ENCODE peak calls at places on chromosome 3, in eight cellular contexts. K is GM20000, E is fibroblast of mammary gland, X is upper lobe of right lung, O is WTC11, P is fibroblast of pulmonary artery, S is transverse colon, Z is cardiac fibroblast. D is an unnamed sample.

GRCh38 chr3:193225726-193226125 is 15.3 kb upstream of the PLAAT1 start:
- DNase-seq in X (no peak), O (no peak), E (no peak), P (no peak), Z (no peak), S (no peak), K (no peak), D (no peak)

GRCh38 chr3:13072239-13073041 is 789 bp downstream of the IQSEC1 start:
- DNase-seq in Z (no peak), P (no peak), S (peak), X (no peak), E (no peak), O (peak), K (peak), D (no peak)

GRCh38 chr3:152331018-152331541 is 62.4 kb downstream of the MBNL1 start:
- DNase-seq in P (peak), X (no peak), E (peak), K (no peak), Z (peak), O (no peak), S (no peak), D (peak)

GRCh38 chr3:144162042-144162441 is 190.4 kb downstream of the DIPK2A start:
- DNase-seq in O (no peak), Z (peak), K (no peak), X (no peak), E (peak), P (peak), S (no peak), D (no peak)

GRCh38 chr3:102471001-102471400 is 36.2 kb downstream of the ZPLD1 start:
- DNase-seq in E (no peak), S (no peak), K (no peak), Z (no peak), P (no peak), X (no peak), O (peak), D (no peak)

GRCh38 chr3:107857854-107858253 is 233.0 kb downstream of the CD47 start:
- DNase-seq in X (no peak), K (no peak), O (no peak), P (no peak), E (no peak), Z (no peak), S (no peak), D (no peak)

GRCh38 chr3:114035896-114036295 is 20.4 kb downstream of the CCDC191 start:
- DNase-seq in E (peak), K (no peak), X (no peak), S (no peak), O (no peak), P (no peak), Z (no peak), D (no peak)

GRCh38 chr3:106425021-106425420 is 556.2 kb upstream of the CBLB start:
- DNase-seq in O (no peak), K (no peak), X (no peak), P (peak), Z (peak), E (peak), S (no peak), D (peak)

GRCh38 chr3:150302246-150302645 is 105.9 kb upstream of the TSC22D2 start:
- DNase-seq in X (no peak), K (no peak), E (no peak), S (no peak), O (no peak), Z (no peak), P (no peak), D (no peak)

GRCh38 chr3:40179016-40179415 is 130.5 kb upstream of the EIF1B start:
- DNase-seq in P (peak), K (peak), E (peak), S (peak), Z (peak), X (peak), O (peak), D (peak)

GRCh38 chr3:535566-536416 is 339.2 kb downstream of the CHL1 start:
- DNase-seq in K (no peak), Z (peak), P (peak), O (no peak), E (peak), S (peak), X (peak), D (no peak)

GRCh38 chr3:88059380-88060160 is 515 bp downstream of the ZNF654 start:
- DNase-seq in P (no peak), Z (peak), O (no peak), E (no peak), S (peak), X (no peak), K (peak), D (no peak)

GRCh38 chr3:161851941-161852566 is 355.4 kb downstream of the OTOL1 start:
- DNase-seq in K (peak), X (peak), E (peak), Z (peak), O (peak), P (peak), S (peak), D (peak)

GRCh38 chr3:139319428-139320402 is 24.1 kb upstream of the MRPS22 start:
- DNase-seq in P (peak), Z (no peak), E (peak), O (peak), K (no peak), X (no peak), S (no peak), D (no peak)

GRCh38 chr3:186400677-186401076 is 38.6 kb upstream of the DGKG start:
- DNase-seq in E (peak), O (no peak), X (no peak), K (no peak), S (no peak), P (no peak), Z (peak), D (no peak)

GRCh38 chr3:107239703-107240102 is 137.5 kb upstream of the CCDC54 start:
- DNase-seq in K (no peak), O (no peak), P (no peak), Z (no peak), E (no peak), S (no peak), X (no peak), D (no peak)

GRCh38 chr3:189563841-189564563 is 67.2 kb upstream of the TP63 start:
- DNase-seq in O (no peak), P (peak), K (peak), X (no peak), Z (peak), S (no peak), E (peak), D (peak)

GRCh38 chr3:123143669-123144411 is 57.9 kb upstream of the SEC22A start:
- DNase-seq in Z (peak), K (no peak), O (peak), P (no peak), E (peak), S (no peak), X (peak), D (peak)

GRCh38 chr3:53591646-53592045 is 97.2 kb downstream of the CACNA1D start:
- DNase-seq in P (no peak), E (no peak), O (no peak), S (no peak), X (no peak), K (no peak), Z (no peak), D (no peak)

GRCh38 chr3:11638669-11639402 is 4.9 kb downstream of the VGLL4 start:
- DNase-seq in O (no peak), K (no peak), Z (peak), P (peak), S (no peak), X (no peak), E (peak), D (no peak)

GRCh38 chr3:9750556-9751411 is 1.0 kb downstream of the OGG1 start:
- DNase-seq in E (peak), P (no peak), S (peak), K (no peak), Z (no peak), X (no peak), O (no peak), D (peak)

GRCh38 chr3:64666171-64666581 is 21.6 kb downstream of the ADAMTS9 start:
- DNase-seq in X (no peak), O (no peak), Z (peak), K (no peak), S (no peak), P (no peak), E (no peak), D (peak)

GRCh38 chr3:157669403-157669802 is 166.2 kb upstream of the VEPH1 start:
- DNase-seq in E (peak), S (no peak), P (no peak), X (no peak), K (no peak), O (no peak), Z (no peak), D (no peak)

GRCh38 chr3:14298442-14298841 is 104.0 kb upstream of the SLC6A6 start:
- DNase-seq in X (no peak), S (no peak), E (no peak), K (no peak), P (no peak), Z (no peak), O (no peak), D (no peak)

GRCh38 chr3:14301558-14301957 is 100.8 kb upstream of the SLC6A6 start:
- DNase-seq in Z (no peak), O (no peak), X (peak), P (peak), K (no peak), E (no peak), S (peak), D (no peak)

GRCh38 chr3:14299767-14300166 is 102.6 kb upstream of the SLC6A6 start:
- DNase-seq in K (peak), S (no peak), Z (no peak), O (no peak), P (no peak), X (no peak), E (no peak), D (no peak)

GRCh38 chr3:14298991-14299555 is 103.3 kb upstream of the SLC6A6 start:
- DNase-seq in O (no peak), K (no peak), P (no peak), X (no peak), E (no peak), Z (no peak), S (no peak), D (no peak)

DNA sequence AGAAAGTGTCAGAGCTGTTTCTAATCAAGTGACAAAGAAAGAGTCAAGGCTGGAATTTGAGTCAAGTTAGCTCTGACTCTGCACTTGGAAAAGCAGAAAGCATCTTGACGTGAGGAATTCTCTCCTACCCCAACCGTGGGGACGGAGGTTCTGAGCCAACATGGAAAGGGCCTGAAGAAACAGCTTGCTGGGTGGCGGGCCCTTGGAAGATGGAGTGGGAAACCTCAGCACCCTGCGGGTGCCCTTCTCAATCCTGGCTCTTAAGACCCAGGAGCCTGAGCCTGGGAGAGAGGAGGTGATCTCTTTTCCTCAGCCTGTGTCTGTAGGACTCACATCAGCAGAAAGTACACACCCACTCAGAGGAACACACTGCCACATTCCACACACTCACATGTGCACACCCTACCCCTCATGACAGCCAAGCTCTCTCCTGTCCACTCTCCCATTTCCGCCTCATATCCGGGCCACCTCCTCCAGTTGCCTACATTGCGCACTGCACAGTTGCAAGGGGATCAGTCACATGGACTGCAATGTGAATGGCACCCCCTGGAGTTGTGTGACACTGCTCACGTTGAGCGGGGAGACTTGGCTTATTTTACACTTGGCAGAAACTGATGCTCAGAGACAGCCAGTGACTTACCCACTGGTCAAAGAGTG is 101.6 kb upstream of the SLC6A6 start:
- DNase-seq in P (no peak), E (peak), S (no peak), X (no peak), K (no peak), Z (no peak), O (no peak), D (no peak)
- TF ChIP-seq CTCF in P (no peak), E (no peak), S (no peak), X (no peak), K (no peak), Z (no peak), O (no peak), D (no peak)

DNA sequence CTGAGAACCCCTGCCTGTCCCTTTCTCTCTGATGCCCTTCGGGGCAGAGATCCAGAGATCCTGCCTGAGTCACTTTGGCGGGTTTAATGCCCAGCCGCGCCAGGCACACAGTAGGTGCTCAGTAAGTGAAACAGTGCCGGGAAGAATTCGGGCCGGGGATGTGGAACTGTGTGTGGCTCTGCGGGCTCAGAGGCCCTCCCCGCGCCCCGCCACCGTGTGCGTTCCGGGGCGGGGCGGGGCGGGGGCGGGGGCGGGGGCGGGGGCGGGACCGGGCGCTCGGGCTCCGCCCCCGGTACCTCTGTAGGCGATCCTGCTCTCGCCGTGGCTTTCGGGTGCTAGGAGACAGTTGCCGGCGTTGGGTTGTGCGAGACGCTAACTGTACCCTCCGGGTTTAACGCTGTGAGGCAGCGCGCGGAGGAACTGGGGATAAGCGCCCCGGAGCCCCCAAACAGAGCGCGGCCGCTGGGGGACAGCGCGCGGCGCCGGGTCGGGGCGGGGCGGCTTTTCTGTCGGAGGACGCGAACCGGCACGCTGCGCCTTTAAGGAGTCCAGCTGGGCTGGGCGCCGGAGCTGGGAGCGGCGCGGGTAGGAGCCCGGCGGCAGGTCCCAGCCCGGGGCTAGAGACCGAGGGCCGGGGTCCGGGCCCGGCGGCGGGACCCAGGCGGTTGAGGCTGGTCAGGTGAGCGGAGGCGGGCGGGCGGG is at the start of gene ABHD6:
- DNase-seq in P (peak), O (peak), S (peak), E (peak), K (peak), X (peak), Z (peak), D (peak)
- TF ChIP-seq CTCF in P (no peak), O (no peak), S (no peak), E (no peak), K (peak), X (no peak), Z (peak), D (no peak)

DNA sequence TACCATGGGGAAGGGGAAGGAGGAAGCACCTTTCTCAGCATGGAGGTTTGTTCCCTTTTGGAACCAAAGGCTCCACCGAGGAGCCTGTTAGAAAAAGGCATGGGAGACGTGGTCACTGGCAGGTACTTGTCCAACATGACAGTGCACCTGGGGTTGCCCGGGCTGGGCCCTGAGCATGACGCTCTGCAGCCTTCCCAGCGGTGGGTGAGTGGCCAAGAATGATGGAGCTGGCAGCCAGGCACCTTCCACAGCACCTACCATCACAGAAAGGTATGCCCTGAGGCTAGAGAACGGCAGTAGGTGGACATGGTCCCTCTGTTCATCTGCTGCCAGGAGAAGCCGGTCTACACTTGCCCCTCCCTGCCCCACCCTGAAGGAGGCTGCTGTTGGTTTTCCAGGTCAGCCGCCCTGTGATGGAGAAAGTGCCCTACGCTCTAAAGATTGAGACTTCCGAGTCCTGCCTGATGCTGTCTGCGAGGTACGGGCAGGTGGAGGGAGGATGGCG is 29.0 kb upstream of the NR2C2 start:
- DNase-seq in O (no peak), E (no peak), Z (no peak), S (no peak), K (no peak), P (no peak), X (peak), D (no peak)
- TF ChIP-seq CTCF in O (no peak), E (no peak), Z (no peak), S (no peak), K (no peak), P (no peak), X (no peak), D (no peak)

GRCh38 chr3:178155521-178155920 is 380.7 kb upstream of the KCNMB2 start:
- DNase-seq in P (no peak), E (no peak), X (no peak), K (no peak), O (no peak), S (no peak), Z (no peak), D (no peak)
- TF ChIP-seq CTCF in P (no peak), E (no peak), X (no peak), K (no peak), O (no peak), S (no peak), Z (no peak), D (no peak)

GRCh38 chr3:148077318-148077923 is 620.3 kb upstream of the AGTR1 start:
- DNase-seq in O (no peak), P (peak), Z (peak), S (no peak), E (peak), K (peak), X (no peak), D (peak)
- TF ChIP-seq CTCF in O (no peak), P (peak), Z (peak), S (peak), E (peak), K (no peak), X (peak), D (peak)

GRCh38 chr3:156535162-156535627 is 19.7 kb downstream of the SSR3 start:
- DNase-seq in O (no peak), P (peak), K (no peak), E (peak), X (no peak), Z (peak), S (peak), D (peak)
- TF ChIP-seq CTCF in O (no peak), P (peak), K (no peak), E (peak), X (peak), Z (peak), S (peak), D (peak)

GRCh38 chr3:127959873-127960272 is 44.8 kb downstream of the KBTBD12 start:
- DNase-seq in X (no peak), E (peak), K (peak), S (peak), O (peak), Z (peak), P (peak), D (no peak)
- TF ChIP-seq CTCF in X (peak), E (peak), K (peak), S (peak), O (no peak), Z (peak), P (peak), D (peak)

D was measured in HFFc6.